ENCODE peak calls at places on chromosomes 6 and 20, in four cellular contexts. R is adrenal gland, L is pancreas, Q is cardiac fibroblast. V is an unnamed sample.
A peak's percentile ranks its signal among the peaks of the same experiment; 100 is the strongest.

GRCh38 chr20:1667510-1668085 is 10.0 kb upstream of the SIRPG start:
- DNase-seq in R (no peak), L (no peak), Q (no peak), V (no peak)

GRCh38 chr6:69861986-69862385 is 4.4 kb upstream of the COL19A1 start:
- DNase-seq in R (no peak), L (no peak), Q (no peak), V (no peak)

GRCh38 chr20:57070296-57070695 is 196.1 kb downstream of the BMP7 start:
- DNase-seq in R (no peak), L (no peak), Q (no peak), V (no peak)

GRCh38 chr6:89430563-89430962 is 2.4 kb upstream of the ANKRD6 start:
- DNase-seq in R (no peak), L (no peak), Q (no peak), V (no peak)

GRCh38 chr6:28719275-28719940 is 193.7 kb downstream of the GPX5 start:
- DNase-seq in R (no peak), L (no peak), Q (peak; percentile 82), V (peak; percentile 41)

GRCh38 chr20:32439132-32439829 is 81.2 kb downstream of the ASXL1 start:
- DNase-seq in R (no peak), L (no peak), Q (peak; percentile 85), V (peak; percentile 27)

GRCh38 chr6:24936641-24937317 is 1.0 kb upstream of the RIPOR2 start:
- DNase-seq in R (no peak), L (no peak), Q (peak; percentile 55), V (no peak)

GRCh38 chr20:12083269-12083668 is 165.6 kb downstream of the BTBD3 start:
- DNase-seq in R (no peak), L (no peak), Q (no peak), V (no peak)

GRCh38 chr20:37907677-37908397 is 4.9 kb downstream of the VSTM2L start:
- DNase-seq in R (no peak), L (no peak), Q (peak; percentile 81), V (no peak)

GRCh38 chr6:17483391-17484016 is 90.1 kb downstream of the CAP2 start:
- DNase-seq in R (no peak), L (no peak), Q (no peak), V (no peak)

GRCh38 chr20:3595541-3595940 is 67.7 kb downstream of the GFRA4 start:
- DNase-seq in R (no peak), L (no peak), Q (no peak), V (no peak)

GRCh38 chr20:45229264-45230056 is 8.3 kb downstream of the SEMG2 start:
- DNase-seq in R (no peak), L (peak; percentile 58), Q (peak; percentile 13), V (peak; percentile 20)

GRCh38 chr6:36677059-36677749 is 1.3 kb upstream of the CDKN1A start:
- DNase-seq in R (no peak), L (peak; percentile 42), Q (no peak), V (no peak)
- H3K4me3 ChIP-seq in R (no peak overlapping the region), L (no peak overlapping the region), Q (no peak overlapping the region), V (no peak overlapping the region)

GRCh38 chr6:132804251-132804650 is 5.8 kb upstream of the SLC18B1 start:
- DNase-seq in R (no peak), L (no peak), Q (no peak), V (no peak)

GRCh38 chr6:132811276-132811675 is 3.1 kb upstream of the RPS12 start:
- DNase-seq in R (no peak), L (no peak), Q (peak; percentile 72), V (no peak)

DNA sequence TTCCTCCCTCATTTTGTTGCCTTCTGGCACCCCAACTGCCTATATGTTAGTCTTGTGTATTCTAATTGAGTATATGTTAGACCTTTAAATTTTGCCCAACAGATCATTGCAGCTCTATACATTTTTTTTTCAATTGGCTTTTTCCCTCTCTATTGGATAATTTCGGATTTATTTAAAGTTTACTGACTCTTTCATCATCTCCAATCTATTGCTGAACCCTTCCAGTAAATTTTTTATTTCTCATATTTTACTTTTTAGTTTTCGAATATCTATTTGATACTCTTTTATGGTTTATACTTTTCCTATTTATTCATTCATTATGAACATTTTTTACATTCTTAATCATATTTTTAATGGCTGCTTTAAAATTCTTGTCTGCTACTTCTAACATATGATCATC is 7.1 kb upstream of the SLC18B1 start:
- DNase-seq in R (no peak), L (no peak), Q (no peak), V (no peak)
- H3K4me3 ChIP-seq in R (no peak overlapping the region), L (no peak overlapping the region), Q (no peak overlapping the region), V (no peak overlapping the region)

GRCh38 chr20:14879839-14880238 is 542.4 kb upstream of the FLRT3 start:
- DNase-seq in R (no peak), L (no peak), Q (no peak), V (no peak)

GRCh38 chr20:14877616-14878015 is 540.2 kb upstream of the FLRT3 start:
- DNase-seq in R (no peak), L (no peak), Q (no peak), V (no peak)

GRCh38 chr20:14878676-14879019 is 541.2 kb upstream of the FLRT3 start:
- DNase-seq in R (no peak), L (no peak), Q (no peak), V (no peak)

GRCh38 chr20:14881518-14881917 is 544.1 kb upstream of the FLRT3 start:
- DNase-seq in R (no peak), L (no peak), Q (no peak), V (no peak)

DNA sequence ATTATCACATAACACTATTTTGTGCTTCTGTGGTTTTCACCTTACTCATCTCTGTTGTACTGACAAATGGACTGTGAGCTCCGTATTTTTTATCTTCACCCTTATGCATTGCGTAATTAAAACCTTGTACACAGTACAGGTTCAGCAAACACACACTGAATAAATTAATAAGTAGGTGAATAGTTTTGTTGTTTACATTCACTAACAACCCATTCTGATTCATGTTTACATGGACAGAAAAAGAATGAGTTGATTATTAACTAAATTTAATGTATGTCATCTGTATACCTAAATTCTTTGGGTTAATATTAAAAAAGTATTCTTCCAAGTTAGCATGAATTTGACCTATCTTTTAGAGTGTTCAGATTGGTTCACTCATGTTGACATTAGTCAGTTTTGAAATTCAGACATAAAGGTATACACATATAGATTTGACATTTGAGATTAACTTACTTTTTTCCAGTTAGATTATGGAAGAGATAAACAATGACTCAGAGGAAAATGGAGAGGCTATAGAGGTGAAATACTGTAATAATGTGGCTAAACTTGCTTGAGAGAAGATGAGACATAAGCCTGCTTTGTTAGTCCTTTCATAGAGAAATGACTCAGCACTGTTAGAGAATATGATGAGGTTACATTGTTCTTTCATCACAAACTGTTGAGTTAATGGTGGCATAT is 541.7 kb upstream of the FLRT3 start:
- DNase-seq in R (no peak), L (no peak), Q (peak; percentile 32), V (no peak)
- H3K4me3 ChIP-seq in R (no peak overlapping the region), L (no peak overlapping the region), Q (no peak overlapping the region), V (no peak overlapping the region)

GRCh38 chr6:157821342-157822033 is 1.6 kb upstream of the SNX9 start:
- DNase-seq in R (peak; percentile 9), L (no peak), Q (peak; percentile 54), V (no peak)

GRCh38 chr6:157823001-157823522 is at the start of gene SNX9:
- DNase-seq in R (peak; percentile 74), L (peak; percentile 91), Q (peak; percentile 72), V (no peak)

GRCh38 chr6:157825243-157825904 is 2.3 kb downstream of the SNX9 start:
- DNase-seq in R (peak; percentile 3), L (no peak), Q (peak; percentile 24), V (no peak)

GRCh38 chr6:157823523-157824370 is 701 bp downstream of the SNX9 start:
- DNase-seq in R (peak; percentile 75), L (peak; percentile 78), Q (peak; percentile 83), V (peak; percentile 34)

GRCh38 chr6:157822221-157823000 is 635 bp upstream of the SNX9 start:
- DNase-seq in R (peak; percentile 47), L (peak; percentile 76), Q (peak; percentile 20), V (no peak)
- H3K4me3 ChIP-seq in R (peak overlapping the region; percentile 22), L (no peak overlapping the region), Q (peak overlapping the region; percentile 19), V (no peak overlapping the region)

DNA sequence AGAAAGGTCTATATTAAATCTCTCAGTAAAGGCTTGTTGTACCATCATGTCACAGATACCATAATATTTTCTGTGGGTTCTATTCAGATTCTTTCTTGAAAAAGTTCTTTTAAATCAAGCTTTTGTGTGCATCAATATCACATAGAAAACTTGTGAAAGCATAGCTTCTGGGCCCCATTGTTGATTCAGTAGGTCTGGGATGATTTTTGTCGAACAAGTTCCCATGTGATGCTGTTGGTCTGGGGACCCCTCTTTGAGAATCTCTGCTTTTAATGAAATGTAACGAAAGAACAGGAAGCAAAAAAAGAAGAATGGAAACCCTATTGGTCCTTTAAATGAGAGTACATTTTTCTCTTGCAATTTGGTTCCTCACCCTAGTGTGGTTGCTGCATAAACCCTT is 597.7 kb upstream of the CITED2 start:
- DNase-seq in R (no peak), L (no peak), Q (no peak), V (no peak)
- H3K4me3 ChIP-seq in R (no peak overlapping the region), L (no peak overlapping the region), Q (no peak overlapping the region), V (no peak overlapping the region)